ENCODE peak calls at places on chromosomes 16 and 17, in six cellular contexts. T, W, C, M, R and I are unnamed samples.

GRCh38 chr16:55706739-55707487 is 51.1 kb downstream of the SLC6A2 start:
- DNase-seq in T (no peak), W (no peak), C (no peak), M (no peak), R (no peak), I (no peak)

GRCh38 chr17:6487243-6488007 is 43.2 kb downstream of the PIMREG start:
- DNase-seq in T (peak), W (no peak), C (no peak), M (peak), R (no peak), I (no peak)

GRCh38 chr16:29148867-29149272 is 164.0 kb downstream of the LAT start:
- DNase-seq in T (no peak), W (peak), C (no peak), M (peak), R (no peak), I (no peak)

GRCh38 chr17:47188266-47188665 is 829 bp downstream of the CDC27 start:
- DNase-seq in T (no peak), W (no peak), C (no peak), M (no peak), R (no peak), I (no peak)

GRCh38 chr16:62549875-62550274 is 513.6 kb upstream of the CDH8 start:
- DNase-seq in T (no peak), W (no peak), C (no peak), M (no peak), R (no peak), I (no peak)

GRCh38 chr17:41654134-41654907 is 29.9 kb upstream of the KRT17 start:
- DNase-seq in T (no peak), W (no peak), C (no peak), M (peak), R (peak), I (no peak)

GRCh38 chr17:50556803-50557202 is 3.7 kb upstream of the CACNA1G start:
- DNase-seq in T (no peak), W (peak), C (no peak), M (no peak), R (no peak), I (peak)

GRCh38 chr16:4085405-4085970 is 30.8 kb downstream of the ADCY9 start:
- DNase-seq in T (no peak), W (no peak), C (no peak), M (no peak), R (no peak), I (no peak)

GRCh38 chr16:87948119-87948545 is 3.1 kb upstream of the BANP start:
- DNase-seq in T (no peak), W (no peak), C (no peak), M (peak), R (no peak), I (no peak)

GRCh38 chr17:21358682-21359482 is 17.3 kb upstream of the KCNJ12 start:
- DNase-seq in T (no peak), W (peak), C (no peak), M (peak), R (no peak), I (no peak)

GRCh38 chr16:79707867-79708266 is 107.3 kb upstream of the MAF start:
- DNase-seq in T (no peak), W (peak), C (no peak), M (no peak), R (no peak), I (no peak)

GRCh38 chr16:2697401-2697948 is 15.2 kb downstream of the KCTD5 start:
- DNase-seq in T (no peak), W (no peak), C (no peak), M (peak), R (no peak), I (peak)
- H3K4me3 ChIP-seq in T (no peak), W (no peak), C (no peak), M (no peak), R (no peak), I (no peak)

DNA sequence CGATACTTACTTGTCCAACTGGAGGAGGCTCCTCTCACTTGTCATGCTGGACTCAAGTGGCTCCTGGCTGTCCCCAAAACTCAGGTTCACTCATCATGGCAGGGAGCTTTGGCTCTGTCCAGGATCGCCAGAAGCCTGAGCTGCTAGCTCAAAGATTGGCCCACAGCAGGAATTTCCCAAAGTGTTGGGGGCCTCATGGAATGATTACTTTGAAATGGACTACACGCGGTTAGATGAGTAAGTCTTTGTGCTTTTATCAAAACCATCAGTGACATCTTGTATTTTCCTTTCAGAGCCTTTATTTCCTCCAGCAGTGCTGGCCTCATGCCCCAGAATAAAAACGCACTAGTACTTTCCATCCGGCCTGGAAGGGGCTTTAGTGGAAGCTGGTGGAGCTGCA is 29.2 kb upstream of the PHB1 start:
- DNase-seq in T (no peak), W (no peak), C (no peak), M (no peak), R (no peak), I (no peak)
- H3K27ac ChIP-seq in T (no peak), W (no peak), C (no peak), M (no peak), R (no peak), I (no peak)

GRCh38 chr16:72983728-72984350 is 64.1 kb downstream of the ZFHX3 start:
- DNase-seq in T (no peak), W (no peak), C (no peak), M (no peak), R (no peak), I (no peak)

GRCh38 chr16:72988568-72988967 is 59.4 kb downstream of the ZFHX3 start:
- DNase-seq in T (no peak), W (no peak), C (no peak), M (no peak), R (no peak), I (no peak)

GRCh38 chr16:72985148-72985882 is 62.6 kb downstream of the ZFHX3 start:
- DNase-seq in T (peak), W (peak), C (no peak), M (no peak), R (no peak), I (no peak)

GRCh38 chr16:72987480-72987901 is 60.4 kb downstream of the ZFHX3 start:
- DNase-seq in T (no peak), W (no peak), C (no peak), M (no peak), R (no peak), I (no peak)

GRCh38 chr16:72986011-72986410 is 61.9 kb downstream of the ZFHX3 start:
- DNase-seq in T (peak), W (peak), C (no peak), M (peak), R (no peak), I (no peak)
- H3K4me3 ChIP-seq in T (no peak), W (peak), C (no peak), M (no peak), R (no peak), I (no peak)

GRCh38 chr17:62689441-62690167 is 62.1 kb downstream of the MRC2 start:
- DNase-seq in T (no peak), W (no peak), C (no peak), M (no peak), R (no peak), I (no peak)

GRCh38 chr17:62693616-62694415 is 66.3 kb downstream of the MRC2 start:
- DNase-seq in T (no peak), W (no peak), C (no peak), M (no peak), R (no peak), I (peak)

GRCh38 chr17:62692159-62692651 is 64.7 kb downstream of the MRC2 start:
- DNase-seq in T (no peak), W (no peak), C (no peak), M (no peak), R (no peak), I (peak)

GRCh38 chr17:62690168-62690897 is 62.9 kb downstream of the MRC2 start:
- DNase-seq in T (no peak), W (no peak), C (no peak), M (no peak), R (no peak), I (peak)

GRCh38 chr17:62692721-62693431 is 65.4 kb downstream of the MRC2 start:
- DNase-seq in T (peak), W (no peak), C (peak), M (no peak), R (no peak), I (peak)
- H3K27ac ChIP-seq in T (peak), W (peak), C (no peak), M (no peak), R (no peak), I (peak)

GRCh38 chr17:32223703-32224102 is 41.9 kb upstream of the RHBDL3 start:
- DNase-seq in T (no peak), W (no peak), C (no peak), M (no peak), R (no peak), I (no peak)
- H3K4me3 ChIP-seq in T (no peak), W (no peak), C (no peak), M (no peak), R (no peak), I (no peak)

DNA sequence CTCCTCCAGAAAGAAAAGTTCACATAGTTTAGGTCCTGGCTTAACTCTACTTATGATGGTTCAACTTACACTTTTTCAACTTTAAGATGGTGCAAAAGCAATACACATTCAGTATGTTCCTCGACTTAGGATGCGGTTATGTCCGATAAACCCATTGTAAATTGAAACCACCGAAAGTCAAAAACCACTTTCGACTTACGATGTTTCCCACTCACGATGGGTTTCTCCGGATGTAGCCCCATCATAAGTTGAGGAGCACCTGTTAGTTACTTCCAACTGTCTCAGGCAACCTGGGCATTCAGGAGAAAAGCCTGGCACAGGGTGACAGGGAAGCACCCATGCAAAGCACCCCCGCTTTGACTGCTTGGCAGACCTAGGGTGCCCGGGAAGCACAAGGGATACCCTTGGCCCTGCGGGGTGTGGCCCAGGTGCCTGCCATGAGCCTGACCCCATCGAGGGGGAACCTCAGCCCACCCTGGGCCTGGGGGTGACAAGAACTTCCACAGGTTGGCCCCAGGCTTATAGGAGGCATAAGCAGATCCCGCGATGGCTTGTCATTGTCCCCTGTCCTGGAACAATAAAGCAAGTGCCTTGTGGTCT is 14.0 kb downstream of the UNC119 start:
- DNase-seq in T (no peak), W (no peak), C (no peak), M (no peak), R (no peak), I (no peak)
- H3K27ac ChIP-seq in T (no peak), W (no peak), C (no peak), M (no peak), R (no peak), I (no peak)

GRCh38 chr17:28335959-28336871 is 654 bp downstream of the TNFAIP1 start:
- DNase-seq in T (peak), W (peak), C (peak), M (peak), R (peak), I (peak)

GRCh38 chr17:28335201-28335958 is at the start of the genes IFT20 and TNFAIP1:
- DNase-seq in T (peak), W (peak), C (peak), M (peak), R (peak), I (peak)

GRCh38 chr17:28340374-28340773 is 4.8 kb downstream of the TNFAIP1 start:
- DNase-seq in T (no peak), W (no peak), C (no peak), M (peak), R (no peak), I (no peak)

GRCh38 chr17:28339431-28339830 is 3.9 kb downstream of the TNFAIP1 start:
- DNase-seq in T (no peak), W (no peak), C (no peak), M (peak), R (no peak), I (no peak)

DNA sequence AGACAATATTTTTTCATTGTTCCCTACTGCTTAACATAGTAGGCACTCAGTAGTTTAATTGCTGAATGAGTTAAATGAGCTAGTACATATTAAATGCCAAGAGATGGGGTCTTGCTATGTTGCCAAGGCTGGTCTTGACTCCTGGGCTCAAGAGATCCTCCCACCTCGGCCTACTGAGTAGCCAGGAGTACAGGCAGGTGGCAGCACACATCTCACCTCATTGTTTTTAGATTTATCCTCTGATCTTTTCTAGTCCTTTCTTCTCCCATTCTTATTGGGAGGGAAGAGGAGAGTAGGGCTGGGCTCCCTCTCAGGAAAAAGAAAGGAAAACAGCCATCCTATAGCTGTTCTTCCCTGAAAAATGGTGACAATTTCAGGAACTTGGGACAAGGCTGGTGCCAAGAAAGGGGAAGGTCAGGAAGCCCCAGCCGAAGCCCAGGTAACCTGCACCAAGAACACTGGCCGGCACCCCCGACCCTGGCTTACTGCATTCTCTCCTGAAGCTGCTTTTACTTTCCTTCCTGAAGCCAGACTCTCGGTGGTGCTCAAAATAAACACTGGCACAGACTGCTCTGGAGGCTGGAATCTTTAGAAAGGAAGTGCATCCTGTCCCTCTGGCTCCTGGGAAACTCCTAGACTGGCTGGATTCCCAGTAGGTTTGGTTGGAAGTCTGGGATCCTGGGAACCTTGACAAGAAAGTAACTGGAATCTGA is 2.7 kb downstream of the TNFAIP1 start:
- DNase-seq in T (no peak), W (no peak), C (no peak), M (peak), R (no peak), I (no peak)
- H3K4me3 ChIP-seq in T (no peak), W (peak), C (no peak), M (no peak), R (peak), I (no peak)

DNA sequence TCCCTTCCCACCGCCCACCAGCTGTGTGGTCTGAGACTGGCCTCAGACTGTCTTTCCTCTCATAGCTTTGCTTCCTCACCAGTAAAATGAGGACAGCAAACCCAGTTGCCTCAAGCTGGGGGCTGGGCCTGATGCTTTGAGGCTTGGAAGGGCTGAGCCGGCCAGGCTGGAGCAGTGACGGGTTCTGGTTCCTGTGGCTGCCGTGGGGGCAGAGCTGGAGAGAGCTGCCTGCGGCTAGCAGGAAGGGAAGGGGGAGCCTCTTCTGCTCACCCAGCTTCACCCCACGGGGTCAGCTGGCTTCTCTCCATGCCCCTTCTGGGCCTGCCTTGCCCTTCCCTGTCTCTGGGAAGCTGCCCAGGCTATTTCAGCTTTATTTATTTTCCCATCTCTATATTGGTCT is 23.8 kb downstream of the LASP1 start:
- DNase-seq in T (no peak), W (peak), C (peak), M (no peak), R (peak), I (peak)
- H3K27ac ChIP-seq in T (peak), W (peak), C (no peak), M (no peak), R (peak), I (peak)

DNA sequence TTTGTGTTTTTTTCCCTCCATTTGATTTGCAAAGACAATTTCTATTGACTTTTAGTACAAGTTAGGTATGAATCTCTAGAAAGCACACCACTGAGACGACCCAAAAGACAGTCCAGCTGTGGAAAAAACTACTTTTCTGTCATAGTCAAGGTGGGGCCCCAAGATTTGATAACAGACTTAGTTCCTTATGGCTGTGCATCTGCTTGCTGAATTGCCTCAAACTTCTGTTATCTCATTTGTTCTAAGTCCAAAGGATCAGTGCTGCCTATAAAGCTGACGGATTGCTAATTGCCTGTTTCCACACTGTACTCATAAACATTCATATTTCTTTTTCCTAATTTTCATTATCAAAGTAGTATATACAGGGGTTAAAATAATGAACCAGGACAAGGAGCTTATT is 180.8 kb downstream of the SPECC1 start:
- DNase-seq in T (no peak), W (no peak), C (peak), M (no peak), R (no peak), I (no peak)
- H3K4me3 ChIP-seq in T (no peak), W (no peak), C (no peak), M (no peak), R (no peak), I (no peak)

GRCh38 chr17:8151120-8151640 is 1.0 kb downstream of the PER1 start:
- DNase-seq in T (peak), W (peak), C (peak), M (peak), R (peak), I (peak)

GRCh38 chr17:8147805-8148404 is 4.3 kb downstream of the PER1 start:
- DNase-seq in T (no peak), W (no peak), C (no peak), M (peak), R (no peak), I (no peak)

GRCh38 chr17:8148560-8148959 is 3.6 kb downstream of the PER1 start:
- DNase-seq in T (no peak), W (no peak), C (no peak), M (peak), R (peak), I (no peak)

GRCh38 chr17:8150194-8151119 is 1.7 kb downstream of the PER1 start:
- DNase-seq in T (no peak), W (no peak), C (no peak), M (peak), R (peak), I (no peak)

DNA sequence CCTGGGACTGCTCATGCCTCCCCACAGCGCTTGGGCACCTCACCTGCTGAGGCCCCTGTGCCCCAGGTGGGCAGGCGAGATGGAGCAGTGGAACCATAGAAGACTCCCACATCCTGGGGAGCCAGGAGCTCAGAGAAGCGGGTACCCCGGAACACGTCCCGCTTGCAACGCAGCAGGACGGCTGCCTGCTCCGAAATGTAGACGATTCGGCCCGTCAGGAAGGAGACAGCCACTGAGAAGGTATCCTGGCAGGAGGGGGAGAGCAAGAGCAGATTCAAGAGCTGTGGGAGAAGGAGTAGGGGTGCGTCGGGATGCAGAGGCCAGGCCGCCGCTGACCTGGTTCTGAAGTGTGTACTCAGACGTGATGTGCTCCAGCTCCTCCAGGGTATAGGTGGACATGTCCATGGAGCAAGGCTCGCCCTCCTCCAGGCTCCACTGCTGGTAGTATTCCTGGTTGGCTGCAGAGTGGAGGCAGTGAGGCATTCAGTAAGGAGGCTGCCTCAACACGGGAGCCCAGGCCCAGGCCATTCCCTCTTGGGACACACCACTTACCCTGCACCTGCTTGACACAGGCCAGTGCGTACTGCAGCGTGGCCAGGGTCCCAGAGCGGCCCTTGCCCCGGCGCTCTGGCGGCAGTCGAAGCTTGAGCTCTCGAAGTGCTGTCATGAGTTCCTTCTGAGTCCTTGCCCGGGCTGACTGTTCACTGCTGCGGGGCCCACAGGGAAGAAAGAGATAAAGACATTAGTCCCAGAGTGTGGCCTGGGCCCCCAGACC is 2.6 kb downstream of the PER1 start:
- DNase-seq in T (no peak), W (no peak), C (no peak), M (peak), R (no peak), I (no peak)
- H3K27ac ChIP-seq in T (peak), W (peak), C (no peak), M (no peak), R (peak), I (no peak)